ENCODE peak calls at places on chromosome 15, in ten cellular contexts. R is A549, U is ovary, P is adrenal gland, W is tibial nerve, G is right lobe of liver, D is prostate gland, H is breast epithelium, Q is heart left ventricle, A is stomach. V is an unnamed sample. For H3K9me3, the result is how much of the 10 kb centered on the place peaks cover.

GRCh38 chr15:47624503-47624902 is 92.8 kb upstream of the SEMA6D start:
- DNase-seq in R (no peak), U (no peak), P (no peak), W (no peak), G (no peak), D (no peak), H (no peak), Q (no peak), A (no peak), V (no peak)

GRCh38 chr15:45253330-45253729 is 1.3 kb downstream of the SLC28A2 start:
- DNase-seq in R (no peak), U (no peak), P (no peak), W (no peak), G (no peak), D (no peak), H (no peak), Q (no peak), A (no peak), V (no peak)

GRCh38 chr15:33621156-33621555 is 310.4 kb downstream of the RYR3 start:
- DNase-seq in R (no peak), U (no peak), P (no peak), W (no peak), G (no peak), D (no peak), H (no peak), Q (no peak), A (no peak), V (no peak)

GRCh38 chr15:25089577-25089976 is 134.8 kb downstream of the SNRPN start:
- DNase-seq in R (no peak), U (no peak), P (peak), W (no peak), G (peak), D (no peak), H (no peak), Q (no peak), A (no peak), V (no peak)

GRCh38 chr15:62626903-62627302 is 415.6 kb upstream of the TPM1 start:
- DNase-seq in R (no peak), U (no peak), P (peak), W (no peak), G (no peak), D (no peak), H (no peak), Q (no peak), A (no peak), V (no peak)

GRCh38 chr15:47870956-47871625 is 153.8 kb downstream of the SEMA6D start:
- DNase-seq in R (no peak), U (no peak), P (no peak), W (no peak), G (no peak), D (no peak), H (no peak), Q (no peak), A (no peak), V (no peak)

GRCh38 chr15:81895723-81896122 is 150.1 kb downstream of the MEX3B start:
- DNase-seq in R (no peak), U (no peak), P (no peak), W (no peak), G (no peak), D (no peak), H (no peak), Q (no peak), A (no peak), V (no peak)

GRCh38 chr15:48168626-48169025 is 9.5 kb downstream of the MYEF2 start:
- DNase-seq in R (no peak), U (no peak), P (no peak), W (no peak), G (no peak), D (no peak), H (no peak), Q (no peak), A (no peak), V (no peak)

GRCh38 chr15:43792761-43793493 is 807 bp downstream of the SERF2 start:
- DNase-seq in R (peak), U (no peak), P (peak), W (no peak), G (peak), D (no peak), H (no peak), Q (peak), A (no peak), V (peak)

GRCh38 chr15:71651750-71652186 is 158.6 kb upstream of the NR2E3 start:
- DNase-seq in R (peak), U (no peak), P (peak), W (no peak), G (no peak), D (peak), H (no peak), Q (no peak), A (peak), V (peak)

GRCh38 chr15:52362497-52362896 is 66.9 kb upstream of the MYO5C start:
- DNase-seq in R (no peak), U (no peak), P (no peak), W (no peak), G (no peak), D (no peak), H (no peak), Q (no peak), A (no peak), V (no peak)

GRCh38 chr15:43441316-43441715 is 51.6 kb downstream of the TP53BP1 start:
- DNase-seq in R (peak), U (no peak), P (no peak), W (no peak), G (no peak), D (no peak), H (no peak), Q (no peak), A (no peak), V (no peak)

GRCh38 chr15:76006136-76006778 is 6.0 kb downstream of the NRG4 start:
- DNase-seq in R (no peak), U (no peak), P (peak), W (no peak), G (peak), D (no peak), H (no peak), Q (no peak), A (no peak), V (no peak)

GRCh38 chr15:36590838-36591237 is 11.4 kb downstream of the CDIN1 start:
- DNase-seq in R (no peak), U (no peak), P (no peak), W (no peak), G (no peak), D (no peak), H (no peak), Q (no peak), A (no peak), V (no peak)

GRCh38 chr15:60844431-60845174 is 365.7 kb upstream of the ICE2 start:
- DNase-seq in R (no peak), U (no peak), P (no peak), W (no peak), G (no peak), D (no peak), H (no peak), Q (no peak), A (no peak), V (no peak)

GRCh38 chr15:56523521-56523920 is 58.6 kb upstream of the MNS1 start:
- DNase-seq in R (no peak), U (no peak), P (no peak), W (no peak), G (no peak), D (no peak), H (no peak), Q (no peak), A (no peak), V (no peak)

GRCh38 chr15:74955796-74956647 is 550 bp downstream of the RPP25 start:
- DNase-seq in R (peak), U (peak), P (peak), W (peak), G (peak), D (peak), H (peak), Q (peak), A (peak), V (peak)

GRCh38 chr15:86489992-86490391 is 410.3 kb downstream of the AGBL1 start:
- DNase-seq in R (no peak), U (no peak), P (no peak), W (no peak), G (no peak), D (no peak), H (no peak), Q (no peak), A (no peak), V (peak)

GRCh38 chr15:68601206-68602197 is 22.7 kb downstream of the CORO2B start:
- DNase-seq in R (no peak), U (no peak), P (no peak), W (no peak), G (no peak), D (no peak), H (no peak), Q (peak), A (no peak), V (peak)

GRCh38 chr15:49215768-49216739 is 46.0 kb downstream of the GALK2 start:
- DNase-seq in R (no peak), U (no peak), P (peak), W (no peak), G (no peak), D (no peak), H (no peak), Q (peak), A (peak), V (no peak)

GRCh38 chr15:79919749-79920511 is 23.1 kb upstream of the MTHFS start:
- DNase-seq in R (no peak), U (no peak), P (no peak), W (no peak), G (no peak), D (no peak), H (no peak), Q (no peak), A (no peak), V (no peak)
- H3K9me3 ChIP-seq in R (half or more), U (under half), P (under half), W (half or more), G (under half), D (under half), H (half or more), Q (half or more), A (under half), V (under half)

DNA sequence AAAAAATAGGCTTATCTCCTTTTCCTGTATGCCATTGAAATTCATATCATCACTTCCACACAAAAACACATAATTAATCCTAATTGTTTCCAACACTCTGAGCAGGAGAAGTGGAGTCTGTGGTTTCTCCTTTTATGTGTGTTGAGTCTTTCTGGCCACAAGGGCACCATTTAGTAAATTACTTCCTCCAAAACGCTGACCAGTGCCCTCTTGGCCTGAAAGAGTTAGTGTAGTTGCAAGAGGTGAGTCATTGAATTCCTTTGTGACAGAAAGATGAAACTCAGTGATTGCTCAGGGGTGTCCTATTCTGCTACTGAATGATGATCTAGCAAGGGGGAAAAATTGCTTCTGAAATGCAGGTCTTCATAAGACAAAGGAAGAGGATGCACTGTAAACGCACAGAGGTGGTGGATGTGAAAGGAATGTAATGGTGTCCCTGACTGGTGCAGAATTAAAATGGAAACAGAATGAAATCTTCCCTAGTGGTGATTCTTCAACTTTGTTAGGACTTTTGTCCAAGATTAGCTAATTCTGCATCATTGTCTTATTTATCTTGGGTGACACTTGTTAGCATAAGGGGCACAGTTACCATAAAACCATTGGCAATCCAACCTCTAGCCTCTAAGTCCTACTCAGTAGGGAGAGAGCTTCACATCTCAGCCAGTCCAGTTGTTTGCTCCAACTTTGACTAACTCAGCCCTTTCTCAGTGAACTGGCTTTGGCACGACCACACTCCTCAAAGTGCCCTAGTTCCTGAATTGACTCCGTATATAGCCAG is 208.4 kb upstream of the NANOGP8 start:
- DNase-seq in R (peak), U (no peak), P (no peak), W (no peak), G (no peak), D (no peak), H (no peak), Q (no peak), A (no peak), V (no peak)
- TF ChIP-seq CTCF in R (peak), U (no peak), P (peak), W (no peak), G (peak), D (no peak), H (no peak), Q (no peak), A (no peak), V (no peak)

DNA sequence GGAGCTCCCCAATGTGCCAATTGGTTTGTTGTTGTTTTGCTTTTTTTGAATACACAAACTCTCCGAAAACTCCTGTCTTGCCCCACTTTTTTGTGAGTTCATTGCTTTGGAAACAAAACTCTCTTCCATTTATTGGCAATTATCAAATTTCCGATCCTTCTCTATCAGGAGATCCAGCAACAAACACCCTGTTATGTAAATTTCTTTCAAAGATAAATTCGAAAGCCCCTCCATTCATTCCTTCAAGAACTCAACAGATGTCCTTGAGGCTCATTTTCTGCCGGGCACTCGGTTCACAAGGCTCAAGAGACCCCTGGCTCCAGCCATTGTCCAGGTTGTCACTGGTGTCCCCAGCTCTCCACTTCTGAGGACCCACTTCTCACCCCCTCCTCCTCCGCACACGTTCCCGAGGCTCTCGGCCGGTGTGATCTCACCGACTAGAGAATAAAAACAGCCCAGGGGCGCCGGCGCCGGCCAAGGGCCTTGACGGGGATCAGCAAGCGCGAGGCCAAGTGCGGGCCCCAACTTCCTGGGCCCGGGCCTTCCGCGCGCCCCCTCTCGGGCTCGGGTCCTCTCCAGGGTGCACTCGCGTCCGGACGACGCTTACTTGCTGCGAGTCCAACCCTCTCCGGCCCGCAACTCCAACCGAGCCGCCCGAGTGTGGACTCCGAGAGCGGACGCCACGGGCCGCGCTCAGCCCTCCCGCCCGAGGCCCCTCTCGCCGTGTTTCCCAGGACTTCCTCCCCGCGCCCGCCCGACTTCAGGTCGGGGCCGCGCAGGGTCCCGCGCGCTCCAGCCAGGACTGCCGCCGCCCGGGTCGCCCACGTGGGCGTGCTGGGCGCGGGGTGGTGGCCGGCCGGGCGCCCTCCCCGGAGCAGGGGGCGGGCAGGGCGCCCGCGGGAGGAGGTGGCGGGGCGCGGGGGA is 533 bp upstream of the SMAD3 start:
- DNase-seq in R (no peak), U (no peak), P (peak), W (peak), G (no peak), D (peak), H (no peak), Q (peak), A (peak), V (peak)
- TF ChIP-seq POLR2A in R (no peak), U (no peak), P (no peak), W (no peak), G (no peak), D (no peak), H (no peak), Q (no peak), A (no peak), V (no peak)

DNA sequence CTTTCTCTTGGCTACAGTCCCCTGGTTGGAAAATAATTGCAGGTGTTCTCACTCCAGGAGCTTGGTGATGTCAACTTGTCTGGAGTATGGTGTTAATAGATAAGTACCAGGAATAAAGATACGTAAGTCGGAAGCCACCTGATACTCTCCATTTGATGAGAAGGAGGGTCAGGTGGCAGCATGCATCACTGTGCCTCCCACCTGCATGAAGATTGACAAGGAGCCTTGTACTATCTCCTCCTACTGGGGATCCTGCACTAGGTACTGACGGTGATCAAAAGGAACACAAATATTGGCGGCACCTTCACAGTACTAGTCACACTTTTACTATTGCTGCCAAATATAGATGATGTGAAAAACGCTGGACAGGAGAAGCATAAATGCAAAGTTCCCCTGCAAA is 32.6 kb upstream of the GABRB3 start:
- DNase-seq in R (no peak), U (no peak), P (no peak), W (no peak), G (no peak), D (no peak), H (no peak), Q (no peak), A (no peak), V (no peak)
- H3K9me3 ChIP-seq in R (under half), U (under half), P (under half), W (under half), G (under half), D (under half), H (under half), Q (under half), A (under half), V (under half)

DNA sequence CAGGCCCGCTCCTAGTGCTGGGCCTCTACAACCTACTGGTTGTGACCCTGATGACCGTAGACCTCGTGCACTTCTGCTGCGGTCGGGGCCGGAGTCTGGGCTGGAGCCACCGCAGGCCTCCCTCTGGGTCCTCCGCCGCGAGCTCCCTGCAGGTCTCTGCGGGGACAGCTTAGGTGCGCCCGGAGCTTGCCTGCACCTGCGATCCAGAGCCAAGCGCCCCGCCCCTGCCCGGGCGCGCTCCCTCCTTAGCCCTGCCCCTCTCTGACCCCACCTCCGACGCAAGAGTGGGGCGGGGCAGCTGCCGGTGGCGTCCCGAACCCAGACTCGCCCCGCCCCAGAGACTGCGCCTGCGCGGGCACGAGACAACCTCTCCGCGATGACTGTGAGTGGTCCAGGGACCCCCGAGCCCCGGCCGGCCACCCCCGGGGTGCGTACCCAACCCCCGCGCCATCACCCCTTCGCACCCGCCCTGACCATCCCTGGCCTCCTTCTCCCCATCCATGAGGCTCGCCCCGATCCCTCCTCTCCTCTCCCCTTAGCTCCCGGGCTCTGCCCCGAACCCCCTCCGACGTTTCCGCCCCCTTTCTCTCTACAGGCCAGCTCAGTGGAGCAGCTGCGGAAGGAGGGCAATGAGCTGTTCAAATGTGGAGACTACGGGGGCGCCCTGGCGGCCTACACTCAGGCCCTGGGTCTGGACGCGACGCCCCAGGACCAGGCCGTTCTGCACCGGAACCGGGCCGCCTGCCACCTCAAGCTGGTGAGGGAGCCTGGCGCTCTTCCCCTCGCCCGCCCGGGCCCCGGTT is at the start of gene UNC45A:
- DNase-seq in R (peak), U (peak), P (peak), W (peak), G (peak), D (peak), H (peak), Q (peak), A (peak), V (peak)
- TF ChIP-seq CTCF in R (no peak), U (no peak), P (no peak), W (no peak), G (no peak), D (peak), H (no peak), Q (no peak), A (no peak), V (no peak)

GRCh38 chr15:31901501-31901900 is 128.8 kb upstream of the CHRNA7 start:
- DNase-seq in R (no peak), U (no peak), P (no peak), W (no peak), G (no peak), D (no peak), H (no peak), Q (no peak), A (no peak), V (no peak)

DNA sequence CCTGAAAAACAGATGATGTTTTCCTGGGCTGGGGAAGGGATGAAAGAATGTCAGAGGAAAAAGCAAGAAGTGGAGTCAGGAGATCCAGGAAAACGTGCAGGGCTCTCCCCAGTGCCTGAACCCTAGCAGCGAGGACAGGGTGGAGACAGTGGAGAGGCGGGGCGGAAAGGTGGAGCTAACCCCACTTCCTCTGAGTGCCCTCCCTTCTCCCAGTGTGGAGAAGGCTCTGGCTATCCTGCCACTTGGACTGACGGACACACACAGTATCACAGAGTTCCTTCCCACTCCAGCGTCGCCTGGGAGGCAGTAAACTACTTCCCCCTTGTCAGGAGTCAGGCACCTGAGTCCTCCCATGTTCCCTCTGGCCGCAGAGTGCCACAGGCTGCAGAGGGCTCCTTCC is 125.3 kb upstream of the CHRNA7 start:
- DNase-seq in R (no peak), U (no peak), P (no peak), W (no peak), G (no peak), D (no peak), H (no peak), Q (no peak), A (no peak), V (no peak)
- TF ChIP-seq POLR2A in R (no peak), U (no peak), P (no peak), W (no peak), G (no peak), D (no peak), H (no peak), Q (no peak), A (no peak), V (no peak)

V was measured in testis.